ENCODE peak calls at places on chromosomes 13 and 19, in four cellular contexts. Q is lower lobe of right lung, T is astrocyte of the spinal cord, G is activated B cell treated with CpG ODN at 0.5 μM for 24 hours. C is an unnamed sample.

GRCh38 chr13:52097197-52097596 is 31.7 kb downstream of the NEK5 start:
- DNase-seq in T (no peak), Q (no peak), G (no peak), C (no peak)

GRCh38 chr13:110329798-110330461 is 22.8 kb downstream of the COL4A2 start:
- DNase-seq in G (no peak), T (peak), Q (no peak), C (no peak)

GRCh38 chr19:44072543-44073401 is 813 bp downstream of the ZNF284 start:
- DNase-seq in T (no peak), G (no peak), Q (no peak), C (no peak)

GRCh38 chr19:33948651-33949335 is 152.1 kb downstream of the KCTD15 start:
- DNase-seq in G (no peak), Q (no peak), T (no peak), C (no peak)

GRCh38 chr19:42487025-42487797 is 41.1 kb downstream of the CEACAM1 start:
- DNase-seq in Q (no peak), T (no peak), G (no peak), C (no peak)

GRCh38 chr19:43625918-43626579 is 6.6 kb upstream of the ZNF428 start:
- DNase-seq in T (no peak), Q (no peak), G (no peak), C (no peak)

GRCh38 chr19:8897106-8897505 is 64.9 kb downstream of the MBD3L1 start:
- DNase-seq in T (no peak), Q (no peak), G (no peak), C (no peak)

GRCh38 chr19:38452430-38453366 is 19.2 kb downstream of the RYR1 start:
- DNase-seq in T (no peak), G (no peak), Q (no peak), C (no peak)

GRCh38 chr19:46471116-46471733 is at the start of gene PNMA8A:
- DNase-seq in G (no peak), T (peak), Q (peak), C (peak)

GRCh38 chr19:58400916-58401824 is 5.7 kb downstream of the RNF225 start:
- DNase-seq in T (peak), Q (peak), G (peak), C (peak)

GRCh38 chr19:36488816-36489138 is 584 bp downstream of the ZNF566 start:
- DNase-seq in G (no peak), T (peak), Q (no peak), C (no peak)

GRCh38 chr19:36489920-36490415 is 607 bp upstream of the ZNF566 start:
- DNase-seq in T (no peak), G (no peak), Q (peak), C (no peak)

GRCh38 chr19:36483653-36484052 is 5.7 kb downstream of the ZNF566 start:
- DNase-seq in G (no peak), Q (no peak), T (no peak), C (no peak)

GRCh38 chr19:36488118-36488815 is 1.1 kb downstream of the ZNF566 start:
- DNase-seq in T (no peak), G (no peak), Q (no peak), C (no peak)

DNA sequence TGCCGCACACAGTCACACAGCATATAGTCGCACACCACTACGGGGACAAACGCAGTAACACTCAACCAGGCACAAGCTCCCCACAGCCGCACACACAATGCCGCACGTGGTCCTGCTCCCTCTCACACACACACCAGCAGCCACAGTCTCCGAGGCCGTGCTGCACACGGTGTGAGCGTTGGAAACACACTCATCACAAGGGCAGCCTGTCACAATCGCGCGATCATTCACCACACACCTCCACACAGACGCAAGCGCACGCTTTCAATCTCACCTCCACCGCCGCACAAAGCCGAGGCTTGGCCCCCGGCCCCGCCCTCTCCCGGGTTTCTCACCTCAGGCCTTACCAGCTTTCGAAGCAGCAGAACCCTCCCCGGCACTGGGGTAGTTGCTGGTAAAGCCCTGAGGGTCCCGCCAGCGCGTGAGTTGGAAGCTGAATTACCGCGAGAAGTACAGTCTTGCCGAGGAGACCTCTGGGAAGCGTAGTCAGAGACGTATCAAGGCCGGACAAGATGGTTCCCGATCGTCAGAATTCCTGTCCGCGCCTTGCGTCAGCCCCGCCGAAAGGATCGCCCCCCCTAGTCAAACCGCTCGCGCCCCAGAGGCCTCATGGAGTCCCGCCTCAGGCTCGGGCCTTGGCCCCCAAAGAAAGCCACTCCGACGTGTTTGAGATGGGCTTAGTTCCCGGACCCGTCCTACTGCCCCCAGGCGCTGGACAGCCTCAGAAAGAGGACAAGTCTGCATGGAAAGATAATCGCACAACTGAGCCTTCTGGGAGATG is at the start of gene ZNF566:
- DNase-seq in Q (peak), G (peak), T (peak), C (peak)
- TF ChIP-seq CTCF in Q (no peak), G (no peak), T (peak), C (no peak)

GRCh38 chr19:41159861-41160260 is 33.2 kb upstream of the CYP2S1 start:
- DNase-seq in T (no peak), G (no peak), Q (no peak), C (no peak)

GRCh38 chr19:41156207-41156606 is 36.8 kb upstream of the CYP2S1 start:
- DNase-seq in T (no peak), Q (no peak), G (no peak), C (no peak)

GRCh38 chr19:41166888-41167804 is 25.9 kb upstream of the CYP2S1 start:
- DNase-seq in G (no peak), Q (no peak), T (no peak), C (no peak)

DNA sequence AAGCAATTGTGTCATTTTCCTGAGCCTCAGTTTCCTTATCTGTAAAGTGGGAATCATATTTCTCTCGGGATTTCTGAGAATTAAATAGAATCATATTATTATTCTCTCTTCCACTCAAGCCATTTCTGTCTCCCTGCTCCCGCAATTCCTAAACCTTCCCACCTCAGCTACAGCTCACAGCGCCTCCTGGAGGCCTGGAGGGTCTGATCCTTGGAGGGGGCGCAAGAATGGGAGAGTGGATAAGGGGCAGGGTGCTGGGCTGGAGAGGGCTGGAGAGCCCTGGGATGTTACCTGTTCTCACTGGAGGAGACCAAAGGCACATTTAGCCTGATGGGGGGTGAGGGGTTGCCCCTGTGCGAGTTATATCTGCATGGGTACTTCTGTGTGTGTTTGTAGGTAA is 31.1 kb upstream of the CYP2S1 start:
- DNase-seq in Q (no peak), T (no peak), G (no peak), C (no peak)
- TF ChIP-seq CTCF in Q (no peak), T (peak), G (no peak), C (peak)

GRCh38 chr13:49904729-49905456 is 31.2 kb downstream of the SPRYD7 start:
- DNase-seq in Q (no peak), T (no peak), G (no peak), C (no peak)

DNA sequence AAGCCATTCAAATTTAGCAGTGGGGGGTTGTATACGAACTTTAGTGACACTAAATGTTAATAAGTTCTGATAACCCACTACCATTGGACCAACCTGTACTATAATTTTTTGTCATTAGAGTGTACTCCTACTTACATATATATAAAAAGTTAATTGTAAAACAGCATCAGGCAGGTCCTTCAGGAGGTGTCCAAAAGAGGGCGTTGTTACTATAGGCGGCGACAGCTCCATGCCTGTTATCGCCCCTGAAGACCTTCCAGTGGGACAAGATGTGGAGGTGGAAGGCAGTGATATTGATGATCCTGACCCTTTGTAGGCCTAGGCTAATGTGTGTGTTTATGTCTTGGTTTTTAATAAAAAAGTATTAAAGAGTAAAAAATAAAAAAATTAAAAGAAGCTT is 27.5 kb downstream of the SPRYD7 start:
- DNase-seq in Q (no peak), T (no peak), G (no peak), C (no peak)
- TF ChIP-seq CTCF in Q (no peak), T (no peak), G (no peak), C (peak)

GRCh38 chr13:37869756-37870488 is at the start of gene TRPC4:
- DNase-seq in G (no peak), T (peak), Q (peak), C (peak)
- TF ChIP-seq CTCF in G (no peak), T (peak), Q (no peak), C (peak)

DNA sequence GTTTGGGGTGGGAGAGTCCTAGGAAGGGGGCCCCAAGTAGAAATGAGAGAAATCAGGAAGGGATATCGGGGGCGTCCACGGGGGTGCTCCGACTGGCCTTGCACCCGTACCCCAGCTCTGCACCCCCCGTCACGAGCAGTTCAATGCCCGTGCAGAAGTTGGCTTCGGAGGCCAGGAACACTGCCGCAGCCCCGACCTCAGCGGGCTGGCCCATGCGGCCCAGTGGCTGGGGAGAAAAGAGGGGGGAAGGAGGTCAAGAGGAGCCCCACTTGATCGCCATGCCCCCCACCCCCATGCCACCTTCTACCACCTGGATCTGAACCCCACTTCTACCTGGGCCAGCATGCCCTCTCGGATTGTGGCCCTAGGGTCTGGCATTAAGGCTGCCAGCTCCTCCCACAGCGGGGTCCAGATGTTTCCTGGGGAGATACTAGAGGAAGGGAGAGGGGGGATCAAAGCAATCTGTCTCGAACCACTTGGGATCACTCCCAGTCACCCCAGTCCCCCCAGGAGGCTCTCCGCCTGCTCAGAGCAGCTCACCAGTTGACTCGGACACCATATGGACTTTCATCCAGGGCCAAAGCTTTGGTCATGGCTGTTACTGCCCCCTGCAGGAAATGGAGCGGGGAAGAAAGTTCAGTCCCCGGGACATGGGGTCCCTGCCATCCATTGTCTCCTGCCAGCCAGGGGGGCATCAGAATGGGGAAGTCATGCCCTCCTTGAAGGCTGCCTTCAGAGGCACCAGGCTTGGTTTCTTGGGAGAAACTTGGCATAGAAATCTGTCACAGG is 2.5 kb upstream of the BCAT2 start:
- DNase-seq in T (no peak), Q (no peak), G (no peak), C (no peak)
- TF ChIP-seq CTCF in T (no peak), Q (no peak), G (no peak), C (peak)

GRCh38 chr19:12791345-12792047 is at the start of gene JUNB:
- DNase-seq in G (peak), Q (peak), T (peak), C (peak)
- TF ChIP-seq CTCF in G (no peak), Q (no peak), T (no peak), C (no peak)

GRCh38 chr13:67740871-67741475 is 510.8 kb upstream of the PCDH9 start:
- DNase-seq in Q (no peak), T (no peak), G (no peak), C (no peak)

GRCh38 chr13:67735651-67736050 is 505.5 kb upstream of the PCDH9 start:
- DNase-seq in Q (no peak), G (no peak), T (no peak), C (no peak)

GRCh38 chr13:67742478-67742877 is 512.3 kb upstream of the PCDH9 start:
- DNase-seq in T (no peak), G (no peak), Q (no peak), C (no peak)

GRCh38 chr13:67736646-67737420 is 506.7 kb upstream of the PCDH9 start:
- DNase-seq in G (no peak), T (peak), Q (no peak), C (peak)
- TF ChIP-seq CTCF in G (no peak), T (peak), Q (no peak), C (peak)

C was measured in progenitor cell of endocrine pancreas.